ENCODE peak calls at places on chromosomes 1 and 21, in six cellular contexts. X, N, Y, K, T and M are unnamed samples.

GRCh38 chr1:88998716-88999115 is 6.3 kb upstream of the KYAT3 start:
- DNase-seq in X (no peak), N (peak; percentile 64), Y (peak; percentile 42), K (no peak), T (peak; percentile 50), M (peak; percentile 49)

GRCh38 chr1:1058921-1059493 is 15.1 kb downstream of the RNF223 start:
- DNase-seq in X (no peak), N (no peak), Y (peak; percentile 94), K (peak; percentile 76), T (no peak), M (no peak)

GRCh38 chr1:158045639-158046038 is 52.2 kb downstream of the KIRREL1 start:
- DNase-seq in X (no peak), N (no peak), Y (no peak), K (no peak), T (peak; percentile 89), M (no peak)

GRCh38 chr1:183070923-183071618 is 47.9 kb downstream of the LAMC1 start:
- DNase-seq in X (peak; percentile 94), N (peak; percentile 51), Y (no peak), K (no peak), T (no peak), M (no peak)

GRCh38 chr1:5981009-5981380 is 11.2 kb downstream of the NPHP4 start:
- DNase-seq in X (no peak), N (no peak), Y (no peak), K (no peak), T (no peak), M (no peak)

GRCh38 chr1:11178021-11179015 is 10.8 kb upstream of the ANGPTL7 start:
- DNase-seq in X (no peak), N (no peak), Y (no peak), K (no peak), T (peak; percentile 18), M (no peak)

GRCh38 chr1:163013826-163014600 is 55.1 kb upstream of the RGS4 start:
- DNase-seq in X (no peak), N (no peak), Y (no peak), K (no peak), T (no peak), M (no peak)

GRCh38 chr1:174880171-174880570 is 119.6 kb upstream of the CACYBP start:
- DNase-seq in X (no peak), N (no peak), Y (no peak), K (no peak), T (no peak), M (no peak)

GRCh38 chr1:1757422-1758058 is 20.7 kb downstream of the NADK start:
- DNase-seq in X (no peak), N (no peak), Y (peak; percentile 9), K (no peak), T (no peak), M (no peak)

GRCh38 chr1:23634840-23635642 is 56.6 kb upstream of the RPL11 start:
- DNase-seq in X (peak; percentile 66), N (peak; percentile 53), Y (peak; percentile 86), K (peak; percentile 71), T (peak; percentile 27), M (peak; percentile 56)

GRCh38 chr1:239914827-239915231 is 176.9 kb upstream of the FMN2 start:
- DNase-seq in X (no peak), N (no peak), Y (no peak), K (no peak), T (no peak), M (no peak)

GRCh38 chr1:197933016-197933415 is 15.8 kb downstream of the LHX9 start:
- DNase-seq in X (no peak), N (no peak), Y (no peak), K (no peak), T (no peak), M (no peak)

GRCh38 chr1:8217011-8217711 is 100.8 kb upstream of the SLC45A1 start:
- DNase-seq in X (no peak), N (no peak), Y (no peak), K (peak; percentile 75), T (no peak), M (no peak)

GRCh38 chr1:17122449-17123194 is 3.4 kb upstream of the PADI2 start:
- DNase-seq in X (no peak), N (peak; percentile 27), Y (no peak), K (no peak), T (no peak), M (no peak)

GRCh38 chr1:39666772-39667171 is 5.1 kb downstream of the NT5C1A start:
- DNase-seq in X (peak; percentile 93), N (no peak), Y (no peak), K (no peak), T (no peak), M (no peak)

GRCh38 chr1:214326406-214326805 is 45.4 kb downstream of the SMYD2 start:
- DNase-seq in X (no peak), N (no peak), Y (peak; percentile 28), K (no peak), T (no peak), M (no peak)

GRCh38 chr1:30911061-30911954 is 2.8 kb upstream of the SDC3 start:
- DNase-seq in X (no peak), N (peak; percentile 54), Y (peak; percentile 80), K (peak; percentile 86), T (peak; percentile 92), M (peak; percentile 74)

GRCh38 chr1:1567152-1567830 is 7.4 kb downstream of the SSU72 start:
- DNase-seq in X (no peak), N (no peak), Y (no peak), K (no peak), T (no peak), M (no peak)

GRCh38 chr1:152148991-152149390 is 10.0 kb downstream of the RPTN start:
- DNase-seq in X (no peak), N (no peak), Y (no peak), K (no peak), T (no peak), M (no peak)

GRCh38 chr21:42521384-42521783 is 7.7 kb downstream of the SLC37A1 start:
- DNase-seq in X (no peak), N (no peak), Y (no peak), K (no peak), T (no peak), M (no peak)

GRCh38 chr1:5424802-5425201 is 567.4 kb downstream of the NPHP4 start:
- DNase-seq in X (no peak), N (no peak), Y (no peak), K (no peak), T (peak; percentile 59), M (no peak)

GRCh38 chr21:45166931-45167330 is 92.6 kb downstream of the ADARB1 start:
- DNase-seq in X (no peak), N (no peak), Y (no peak), K (no peak), T (no peak), M (no peak)

GRCh38 chr1:108780937-108781574 is 34.6 kb downstream of the STXBP3 start:
- DNase-seq in X (no peak), N (peak; percentile 28), Y (peak; percentile 28), K (no peak), T (no peak), M (no peak)

GRCh38 chr21:14959343-14959742 is 105.5 kb downstream of the NRIP1 start:
- DNase-seq in X (no peak), N (no peak), Y (no peak), K (no peak), T (no peak), M (no peak)

GRCh38 chr21:34133802-34134201 is 60.4 kb downstream of the MRPS6 start:
- DNase-seq in X (no peak), N (no peak), Y (peak; percentile 50), K (no peak), T (no peak), M (no peak)

GRCh38 chr1:155113450-155113985 is 14.2 kb upstream of the EFNA1 start:
- DNase-seq in X (no peak), N (no peak), Y (no peak), K (no peak), T (no peak), M (no peak)

GRCh38 chr1:93399781-93400180 is 48.1 kb upstream of the FNBP1L start:
- DNase-seq in X (no peak), N (peak; percentile 27), Y (no peak), K (no peak), T (peak; percentile 42), M (no peak)

GRCh38 chr1:32867671-32868070 is 3.0 kb downstream of the FNDC5 start:
- DNase-seq in X (no peak), N (no peak), Y (no peak), K (no peak), T (no peak), M (no peak)

GRCh38 chr1:62725255-62725654 is 37.1 kb upstream of the DOCK7 start:
- DNase-seq in X (peak; percentile 19), N (no peak), Y (no peak), K (no peak), T (no peak), M (no peak)
- TF ChIP-seq YY1 in X (no peak), N (no peak), Y (no peak), K (no peak), T (no peak), M (no peak)

DNA sequence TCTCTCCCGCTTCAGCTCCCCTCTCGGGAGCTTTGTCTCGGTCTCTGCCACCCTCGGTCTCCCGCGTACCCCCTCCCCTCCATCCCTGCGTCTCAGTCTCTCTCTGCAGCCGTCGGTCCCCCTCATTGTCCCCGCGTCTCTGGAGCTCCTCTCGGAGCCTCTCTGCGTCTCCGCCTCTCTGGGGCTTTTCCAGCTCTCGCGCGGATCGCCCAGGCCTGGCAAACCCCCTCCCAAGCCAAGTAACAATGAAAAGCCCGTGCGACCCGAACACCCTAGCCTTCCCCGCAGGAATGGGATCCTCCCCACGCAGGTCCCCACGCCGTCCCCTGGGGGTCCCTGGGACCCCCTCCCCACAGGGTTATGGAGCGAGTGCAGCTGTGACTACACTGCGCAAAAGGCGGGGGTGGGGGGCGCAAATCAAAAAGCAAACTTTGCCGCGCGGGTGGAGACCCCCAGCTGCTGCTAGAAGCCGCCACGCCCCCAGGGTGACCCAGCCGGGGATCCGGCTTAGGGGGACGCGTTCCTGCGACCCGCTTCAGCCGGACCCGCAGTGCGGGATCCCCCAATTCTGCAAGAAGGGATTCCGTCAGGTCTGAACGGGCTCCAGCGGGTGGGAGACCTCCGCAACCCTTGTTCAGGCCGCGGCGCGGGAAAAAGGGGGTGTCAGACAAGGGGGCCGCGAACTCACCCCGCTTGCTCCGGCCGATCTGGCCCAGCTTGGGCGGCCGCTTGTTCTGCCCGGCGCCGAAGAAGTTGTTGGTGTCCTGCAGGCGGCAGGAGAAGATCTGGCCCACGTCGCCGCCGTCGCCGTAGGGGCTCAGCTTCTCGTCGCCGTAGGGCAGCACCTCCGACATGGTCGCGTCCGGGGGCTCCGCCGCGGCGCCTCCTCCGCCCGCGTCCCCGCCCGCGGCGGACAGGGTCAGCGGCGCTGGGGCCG is 1.2 kb downstream of the CAMK2N1 start:
- DNase-seq in X (no peak), N (no peak), Y (no peak), K (peak; percentile 61), T (no peak), M (no peak)
- H3K4me1 ChIP-seq in X (no peaks in the 10 kb centered on the region), N (peaks cover 52% of the 10 kb centered on the region), Y (no peaks in the 10 kb centered on the region), K (peaks cover 6% of the 10 kb centered on the region), T (peaks cover 6% of the 10 kb centered on the region), M (peaks cover 28% of the 10 kb centered on the region)

GRCh38 chr1:221765527-221765926 is 23.6 kb upstream of the DUSP10 start:
- DNase-seq in X (no peak), N (no peak), Y (no peak), K (no peak), T (no peak), M (no peak)
- TF ChIP-seq YY1 in X (no peak), N (no peak), Y (no peak), K (no peak), T (no peak), M (no peak)

DNA sequence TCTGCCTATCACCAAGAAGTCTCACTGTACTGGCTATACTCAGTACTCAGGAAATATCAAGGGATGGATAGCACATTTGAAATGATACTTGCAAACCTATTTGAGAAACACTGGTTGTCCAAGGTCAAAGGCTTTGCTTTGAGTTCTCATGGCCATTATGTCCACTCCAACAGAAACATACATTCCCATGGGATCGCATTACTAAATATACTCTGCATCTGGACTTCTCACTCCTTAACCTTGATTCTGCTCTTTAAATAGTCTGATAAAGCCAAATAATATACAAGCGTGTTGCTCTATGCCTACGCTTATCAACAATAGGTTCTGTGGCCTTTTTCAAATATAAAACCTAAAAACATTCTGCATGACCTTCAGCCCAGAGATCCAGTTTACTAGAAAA is 1054.8 kb downstream of the MRPL39 start:
- DNase-seq in X (no peak), N (no peak), Y (no peak), K (no peak), T (no peak), M (no peak)
- H3K4me1 ChIP-seq in X (no peaks in the 10 kb centered on the region), N (no peaks in the 10 kb centered on the region), Y (no peaks in the 10 kb centered on the region), K (no peaks in the 10 kb centered on the region), T (no peaks in the 10 kb centered on the region), M (no peaks in the 10 kb centered on the region)